ENCODE peak calls at places on chromosomes 13 and 19, in four cellular contexts. One of them, this sample, is unnamed.
A peak's percentile ranks its signal among the peaks of the same experiment; 100 is the strongest.

GRCh38 chr13:106690779-106691178 is 122.8 kb upstream of the ARGLU1 start:
- DNase-seq in A549: no peak
- DNase-seq in HepG2: no peak
- DNase-seq in H1: no peak
- DNase-seq in this sample: no peak

GRCh38 chr19:4474504-4475136 is 2.5 kb downstream of the HDGFL2 start:
- DNase-seq in HepG2: no peak
- DNase-seq in H1: peak; percentile 68
- DNase-seq in A549: peak; percentile 54
- DNase-seq in this sample: peak; percentile 47

GRCh38 chr13:27775943-27776342 is 16.3 kb upstream of the GSX1 start:
- DNase-seq in HepG2: no peak
- DNase-seq in H1: no peak
- DNase-seq in A549: no peak
- DNase-seq in this sample: no peak

GRCh38 chr13:100139822-100140221 is 50.9 kb downstream of the PCCA start:
- DNase-seq in H1: no peak
- DNase-seq in A549: no peak
- DNase-seq in HepG2: peak; percentile 20
- DNase-seq in this sample: no peak

GRCh38 chr13:26968431-26969335 is 202.9 kb downstream of the USP12 start:
- DNase-seq in H1: no peak
- DNase-seq in A549: no peak
- DNase-seq in HepG2: peak; percentile 94
- DNase-seq in this sample: no peak

GRCh38 chr13:44219808-44220544 is 153.6 kb upstream of the SERP2 start:
- DNase-seq in H1: no peak
- DNase-seq in HepG2: no peak
- DNase-seq in A549: peak; percentile 19
- DNase-seq in this sample: no peak

GRCh38 chr13:37090912-37091311 is 14.6 kb downstream of the CSNK1A1L start:
- DNase-seq in H1: no peak
- DNase-seq in A549: no peak
- DNase-seq in HepG2: no peak
- DNase-seq in this sample: no peak

GRCh38 chr13:50809133-50810090 is 34.1 kb downstream of the DLEU7 start:
- DNase-seq in H1: no peak
- DNase-seq in A549: no peak
- DNase-seq in HepG2: no peak
- DNase-seq in this sample: no peak

GRCh38 chr13:64505511-64505910 is 2724.6 kb downstream of the PCDH9 start:
- DNase-seq in H1: no peak
- DNase-seq in A549: no peak
- DNase-seq in HepG2: no peak
- DNase-seq in this sample: no peak

GRCh38 chr13:93714171-93714570 is 487.6 kb downstream of the GPC6 start:
- DNase-seq in H1: no peak
- DNase-seq in HepG2: no peak
- DNase-seq in A549: no peak
- DNase-seq in this sample: no peak

GRCh38 chr13:25819856-25820530 is 231.8 kb downstream of the SHISA2 start:
- DNase-seq in H1: no peak
- DNase-seq in HepG2: no peak
- DNase-seq in A549: no peak
- DNase-seq in this sample: no peak

GRCh38 chr19:28402701-28403290 is 810.2 kb downstream of the UQCRFS1 start:
- DNase-seq in HepG2: no peak
- DNase-seq in H1: no peak
- DNase-seq in A549: no peak
- DNase-seq in this sample: no peak

GRCh38 chr13:39226359-39226758 is 188.1 kb downstream of the NHLRC3 start:
- DNase-seq in HepG2: no peak
- DNase-seq in H1: no peak
- DNase-seq in A549: no peak
- DNase-seq in this sample: no peak

GRCh38 chr13:23378009-23378632 is 55.4 kb downstream of the SACS start:
- DNase-seq in A549: peak; percentile 38
- DNase-seq in H1: no peak
- DNase-seq in HepG2: no peak
- DNase-seq in this sample: no peak

GRCh38 chr19:4533835-4534424 is 1.1 kb downstream of the PLIN5 start:
- DNase-seq in A549: no peak
- DNase-seq in HepG2: no peak
- DNase-seq in H1: no peak
- DNase-seq in this sample: no peak

GRCh38 chr13:84098273-84098672 is 216.0 kb upstream of the SLITRK1 start:
- DNase-seq in HepG2: no peak
- DNase-seq in H1: no peak
- DNase-seq in A549: no peak
- DNase-seq in this sample: no peak

GRCh38 chr19:38032951-38033350 is 125.9 kb downstream of the SIPA1L3 start:
- DNase-seq in HepG2: no peak
- DNase-seq in A549: no peak
- DNase-seq in H1: no peak
- DNase-seq in this sample: no peak

GRCh38 chr13:51420681-51421476 is 32.0 kb downstream of the INTS6 start:
- DNase-seq in H1: no peak
- DNase-seq in A549: no peak
- DNase-seq in HepG2: no peak
- DNase-seq in this sample: no peak

GRCh38 chr13:94825507-94825906 is 113.2 kb upstream of the SOX21 start:
- DNase-seq in H1: peak; percentile 86
- DNase-seq in A549: no peak
- DNase-seq in HepG2: no peak
- DNase-seq in this sample: no peak

GRCh38 chr13:77599351-77599750 is 63.8 kb downstream of the SCEL start:
- DNase-seq in A549: no peak
- DNase-seq in H1: no peak
- DNase-seq in HepG2: no peak
- DNase-seq in this sample: no peak

GRCh38 chr19:32129141-32129540 is 216.3 kb upstream of the ZNF507 start:
- DNase-seq in HepG2: no peak
- DNase-seq in A549: no peak
- DNase-seq in H1: no peak
- DNase-seq in this sample: no peak

GRCh38 chr13:103188688-103189326 is 122.6 kb upstream of the SLC10A2 start:
- DNase-seq in HepG2: no peak
- DNase-seq in H1: no peak
- DNase-seq in A549: peak; percentile 1
- DNase-seq in this sample: no peak

GRCh38 chr19:46015961-46016425 is 6.9 kb downstream of the PGLYRP1 start:
- DNase-seq in HepG2: no peak
- DNase-seq in A549: no peak
- DNase-seq in H1: no peak
- DNase-seq in this sample: no peak

GRCh38 chr13:46575843-46576242 is 22.9 kb downstream of the LRCH1 start:
- DNase-seq in A549: no peak
- DNase-seq in H1: no peak
- DNase-seq in HepG2: no peak
- DNase-seq in this sample: no peak

GRCh38 chr19:54077334-54077733 is 3.8 kb downstream of the TARM1 start:
- DNase-seq in HepG2: no peak
- DNase-seq in A549: no peak
- DNase-seq in H1: no peak
- DNase-seq in this sample: peak; percentile 1

GRCh38 chr19:44576843-44577565 is 36.4 kb upstream of the IGSF23 start:
- DNase-seq in H1: no peak
- DNase-seq in A549: peak; percentile 65
- DNase-seq in HepG2: peak; percentile 65
- DNase-seq in this sample: peak; percentile 41

GRCh38 chr13:49690133-49690989 is 925 bp downstream of the EBPL start:
- DNase-seq in A549: peak; percentile 36
- DNase-seq in H1: no peak
- DNase-seq in HepG2: peak; percentile 89
- DNase-seq in this sample: peak; percentile 14

GRCh38 chr19:18789883-18790565 is 1.1 kb downstream of the COMP start:
- DNase-seq in H1: peak; percentile 27
- DNase-seq in A549: no peak
- DNase-seq in HepG2: no peak
- DNase-seq in this sample: peak; percentile 91

GRCh38 chr19:711224-711623 is 2.5 kb downstream of the PALM start:
- DNase-seq in H1: no peak
- DNase-seq in HepG2: no peak
- DNase-seq in A549: no peak
- DNase-seq in this sample: no peak

GRCh38 chr13:107365466-107366215 is 797.7 kb upstream of the ARGLU1 start:
- DNase-seq in HepG2: no peak
- DNase-seq in A549: no peak
- DNase-seq in H1: no peak
- DNase-seq in this sample: no peak

GRCh38 chr19:33398361-33399060 is 25.0 kb downstream of the CEBPG start:
- DNase-seq in A549: no peak
- DNase-seq in H1: no peak
- DNase-seq in HepG2: no peak
- DNase-seq in this sample: no peak

GRCh38 chr19:5498817-5499535 is 43.8 kb downstream of the ZNRF4 start:
- DNase-seq in H1: peak; percentile 67
- DNase-seq in HepG2: no peak
- DNase-seq in A549: no peak
- DNase-seq in this sample: no peak

GRCh38 chr13:70390064-70390463 is 281.8 kb upstream of the KLHL1 start:
- DNase-seq in H1: no peak
- DNase-seq in HepG2: no peak
- DNase-seq in A549: no peak
- DNase-seq in this sample: no peak

GRCh38 chr19:33298146-33298911 is 4.0 kb downstream of the CEBPA start:
- DNase-seq in H1: no peak
- DNase-seq in HepG2: no peak
- DNase-seq in A549: no peak
- DNase-seq in this sample: no peak

GRCh38 chr19:1852294-1852646 is 4.0 kb upstream of the REXO1 start:
- DNase-seq in H1: no peak
- DNase-seq in HepG2: no peak
- DNase-seq in A549: no peak
- DNase-seq in this sample: no peak

GRCh38 chr13:90615236-90615635 is 732.3 kb upstream of the MIR17HG start:
- DNase-seq in HepG2: no peak
- DNase-seq in A549: no peak
- DNase-seq in H1: no peak
- DNase-seq in this sample: no peak
- TF ChIP-seq PHF8 in HepG2: no peak
- TF ChIP-seq PHF8 in A549: no peak
- TF ChIP-seq PHF8 in H1: no peak
- TF ChIP-seq PHF8 in this sample: no peak

DNA sequence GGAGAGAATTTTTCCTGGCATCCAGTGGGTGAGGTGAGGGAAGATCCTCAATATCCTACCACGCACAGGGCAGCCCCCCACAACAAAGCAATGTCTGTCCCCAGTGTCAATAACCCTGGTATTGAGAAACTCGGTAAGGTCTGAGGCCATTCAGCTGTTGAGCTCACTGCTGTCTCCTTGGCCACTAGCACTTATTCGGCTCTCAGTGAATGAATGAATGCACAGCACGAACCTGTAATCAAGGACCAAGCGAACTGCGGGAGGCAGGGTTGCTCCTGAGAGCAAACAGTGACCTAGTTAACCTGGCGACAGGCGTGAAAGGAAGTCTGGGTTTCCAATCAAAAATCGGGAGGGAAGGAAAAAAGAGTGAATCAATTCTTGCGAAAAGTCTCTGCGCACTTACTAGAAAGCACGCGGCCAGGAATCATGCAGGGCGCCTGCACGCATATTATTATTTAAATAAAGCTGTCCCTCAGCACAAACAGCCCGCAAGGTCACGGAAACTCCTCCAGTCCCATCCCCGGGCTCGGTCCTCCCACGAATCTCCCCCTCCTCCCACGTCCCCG is 538 bp downstream of the ZSCAN5A start:
- DNase-seq in H1: peak; percentile 7
- DNase-seq in A549: peak; percentile 28
- DNase-seq in HepG2: peak; percentile 67
- DNase-seq in this sample: no peak
- TF ChIP-seq PHF8 in H1: no peak
- TF ChIP-seq PHF8 in A549: no peak
- TF ChIP-seq PHF8 in HepG2: no peak
- TF ChIP-seq PHF8 in this sample: no peak

GRCh38 chr19:12880551-12881171 is 588 bp downstream of the DNASE2 start:
- DNase-seq in HepG2: no peak
- DNase-seq in H1: no peak
- DNase-seq in A549: no peak
- DNase-seq in this sample: no peak
- TF ChIP-seq PHF8 in HepG2: no peak
- TF ChIP-seq PHF8 in H1: no peak
- TF ChIP-seq PHF8 in A549: no peak
- TF ChIP-seq PHF8 in this sample: no peak

GRCh38 chr13:109567315-109567714 is 219.1 kb downstream of the IRS2 start:
- DNase-seq in HepG2: no peak
- DNase-seq in H1: no peak
- DNase-seq in A549: no peak
- DNase-seq in this sample: no peak
- TF ChIP-seq PHF8 in HepG2: no peak
- TF ChIP-seq PHF8 in H1: no peak
- TF ChIP-seq PHF8 in A549: no peak
- TF ChIP-seq PHF8 in this sample: no peak

GRCh38 chr19:47155141-47155540 is 24.5 kb downstream of the SAE1 start:
- DNase-seq in HepG2: no peak
- DNase-seq in A549: no peak
- DNase-seq in H1: no peak
- DNase-seq in this sample: no peak
- TF ChIP-seq PHF8 in HepG2: no peak
- TF ChIP-seq PHF8 in A549: no peak
- TF ChIP-seq PHF8 in H1: no peak
- TF ChIP-seq PHF8 in this sample: no peak